ENCODE peak calls at places on chromosome 10, in four cellular contexts. One of them, this sample, is unnamed.

GRCh38 chr10:662686-663465 is 26.6 kb downstream of the DIP2C start:
- DNase-seq in left ventricle myocardium inferior: no peak
- DNase-seq in keratinocyte: no peak
- DNase-seq in heart left ventricle: no peak
- DNase-seq in this sample: no peak

GRCh38 chr10:133465191-133465949 is 11.6 kb downstream of the SCART1 start:
- DNase-seq in left ventricle myocardium inferior: no peak
- DNase-seq in keratinocyte: no peak
- DNase-seq in heart left ventricle: no peak
- DNase-seq in this sample: no peak

GRCh38 chr10:130771491-130771890 is 540.0 kb downstream of the TCERG1L start:
- DNase-seq in heart left ventricle: no peak
- DNase-seq in keratinocyte: no peak
- DNase-seq in left ventricle myocardium inferior: no peak
- DNase-seq in this sample: no peak

GRCh38 chr10:118844731-118845573 is 90.2 kb upstream of the CACUL1 start:
- DNase-seq in keratinocyte: no peak
- DNase-seq in heart left ventricle: no peak
- DNase-seq in left ventricle myocardium inferior: no peak
- DNase-seq in this sample: no peak

GRCh38 chr10:24156686-24157085 is 52.3 kb upstream of the KIAA1217 start:
- DNase-seq in heart left ventricle: no peak
- DNase-seq in left ventricle myocardium inferior: no peak
- DNase-seq in keratinocyte: no peak
- DNase-seq in this sample: no peak

GRCh38 chr10:61793760-61794713 is 107.5 kb upstream of the ARID5B start:
- DNase-seq in keratinocyte: no peak
- DNase-seq in heart left ventricle: no peak
- DNase-seq in left ventricle myocardium inferior: no peak
- DNase-seq in this sample: no peak

GRCh38 chr10:99694171-99694570 is 34.9 kb downstream of the ENTPD7 start:
- DNase-seq in heart left ventricle: no peak
- DNase-seq in keratinocyte: no peak
- DNase-seq in left ventricle myocardium inferior: no peak
- DNase-seq in this sample: no peak

GRCh38 chr10:131996508-131997365 is 15.0 kb upstream of the BNIP3 start:
- DNase-seq in left ventricle myocardium inferior: peak
- DNase-seq in keratinocyte: no peak
- DNase-seq in heart left ventricle: peak
- DNase-seq in this sample: no peak

GRCh38 chr10:79185796-79186374 is 117.1 kb downstream of the ZMIZ1 start:
- DNase-seq in heart left ventricle: no peak
- DNase-seq in keratinocyte: no peak
- DNase-seq in left ventricle myocardium inferior: no peak
- DNase-seq in this sample: peak

GRCh38 chr10:60394444-60394843 is 4.8 kb upstream of the ANK3 start:
- DNase-seq in heart left ventricle: no peak
- DNase-seq in keratinocyte: no peak
- DNase-seq in left ventricle myocardium inferior: no peak
- DNase-seq in this sample: no peak

GRCh38 chr10:49212783-49213182 is 24.6 kb upstream of the TMEM273 start:
- DNase-seq in keratinocyte: no peak
- DNase-seq in left ventricle myocardium inferior: no peak
- DNase-seq in heart left ventricle: no peak
- DNase-seq in this sample: no peak

GRCh38 chr10:60662917-60663614 is 115.2 kb upstream of the CDK1 start:
- DNase-seq in left ventricle myocardium inferior: no peak
- DNase-seq in keratinocyte: no peak
- DNase-seq in heart left ventricle: no peak
- DNase-seq in this sample: no peak

GRCh38 chr10:111231779-111232178 is 154.9 kb downstream of the ADRA2A start:
- DNase-seq in heart left ventricle: no peak
- DNase-seq in keratinocyte: no peak
- DNase-seq in left ventricle myocardium inferior: no peak
- DNase-seq in this sample: no peak

GRCh38 chr10:44234471-44234850 is 150.4 kb downstream of the CXCL12 start:
- DNase-seq in keratinocyte: no peak
- DNase-seq in heart left ventricle: peak
- DNase-seq in left ventricle myocardium inferior: no peak
- DNase-seq in this sample: no peak

GRCh38 chr10:112959207-112959838 is 9.3 kb downstream of the TCF7L2 start:
- DNase-seq in heart left ventricle: no peak
- DNase-seq in keratinocyte: no peak
- DNase-seq in left ventricle myocardium inferior: no peak
- DNase-seq in this sample: no peak

GRCh38 chr10:97279121-97279815 is 13.2 kb downstream of the ARHGAP19 start:
- DNase-seq in left ventricle myocardium inferior: no peak
- DNase-seq in heart left ventricle: no peak
- DNase-seq in keratinocyte: no peak
- DNase-seq in this sample: no peak

GRCh38 chr10:103507235-103508191 is 14.0 kb downstream of the NEURL1 start:
- DNase-seq in keratinocyte: no peak
- DNase-seq in heart left ventricle: no peak
- DNase-seq in left ventricle myocardium inferior: no peak
- DNase-seq in this sample: no peak

GRCh38 chr10:6649903-6650302 is 69.8 kb upstream of the PRKCQ start:
- DNase-seq in left ventricle myocardium inferior: no peak
- DNase-seq in heart left ventricle: no peak
- DNase-seq in keratinocyte: no peak
- DNase-seq in this sample: no peak

GRCh38 chr10:125473138-125473793 is 209.7 kb downstream of the TEX36 start:
- DNase-seq in left ventricle myocardium inferior: no peak
- DNase-seq in heart left ventricle: no peak
- DNase-seq in keratinocyte: no peak
- DNase-seq in this sample: no peak

GRCh38 chr10:3683560-3683959 is 101.4 kb downstream of the KLF6 start:
- DNase-seq in keratinocyte: no peak
- DNase-seq in left ventricle myocardium inferior: no peak
- DNase-seq in heart left ventricle: no peak
- DNase-seq in this sample: no peak

GRCh38 chr10:121313119-121313858 is 285.0 kb downstream of the FGFR2 start:
- DNase-seq in heart left ventricle: no peak
- DNase-seq in left ventricle myocardium inferior: no peak
- DNase-seq in keratinocyte: peak
- DNase-seq in this sample: no peak

GRCh38 chr10:124995605-124996004 is 53.7 kb downstream of the ZRANB1 start:
- DNase-seq in keratinocyte: no peak
- DNase-seq in heart left ventricle: no peak
- DNase-seq in left ventricle myocardium inferior: no peak
- DNase-seq in this sample: no peak

GRCh38 chr10:24519950-24520349 is 203.7 kb downstream of the ARHGAP21 start:
- DNase-seq in left ventricle myocardium inferior: no peak
- DNase-seq in keratinocyte: no peak
- DNase-seq in heart left ventricle: no peak
- DNase-seq in this sample: no peak

GRCh38 chr10:129467346-129468119 is 492 bp downstream of the MGMT start:
- DNase-seq in heart left ventricle: no peak
- DNase-seq in keratinocyte: no peak
- DNase-seq in left ventricle myocardium inferior: no peak
- DNase-seq in this sample: no peak

DNA sequence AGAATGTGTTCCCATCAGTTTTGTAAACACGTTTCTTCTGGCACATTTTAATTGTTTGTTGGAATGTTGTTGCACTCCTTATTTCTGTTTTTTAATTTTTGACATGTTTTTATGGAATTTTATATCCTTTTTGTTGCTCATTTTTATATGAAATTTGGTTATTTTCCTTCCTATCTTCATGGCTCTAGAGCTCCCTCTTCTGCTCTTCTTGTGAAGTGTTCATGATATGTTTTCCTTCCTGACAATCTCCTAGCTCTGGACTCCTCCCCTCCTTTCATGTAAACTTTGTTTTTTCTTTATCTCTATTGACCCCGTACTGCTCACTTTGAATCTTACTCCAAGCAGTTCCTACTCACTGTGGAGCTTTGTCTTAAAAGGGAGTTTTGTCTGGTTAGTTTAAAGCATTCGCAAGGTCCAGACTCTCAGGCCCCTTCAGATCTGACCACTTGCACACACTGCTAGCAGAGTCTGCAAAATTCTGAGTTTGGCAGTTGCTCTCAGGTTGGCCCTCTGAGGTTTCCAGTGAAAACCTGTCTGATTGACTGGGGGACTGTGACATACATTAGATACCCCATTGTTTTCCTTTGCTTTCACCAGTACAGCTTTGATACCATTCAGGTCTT is 149.4 kb downstream of the XPNPEP1 start:
- DNase-seq in left ventricle myocardium inferior: no peak
- DNase-seq in keratinocyte: no peak
- DNase-seq in heart left ventricle: no peak
- DNase-seq in this sample: no peak
- TF ChIP-seq CTCF in left ventricle myocardium inferior: peak
- TF ChIP-seq CTCF in keratinocyte: peak
- TF ChIP-seq CTCF in heart left ventricle: no peak
- TF ChIP-seq CTCF in this sample: peak

GRCh38 chr10:90652519-90652918 is 205.3 kb downstream of the HTR7 start:
- DNase-seq in left ventricle myocardium inferior: no peak
- DNase-seq in keratinocyte: no peak
- DNase-seq in heart left ventricle: no peak
- DNase-seq in this sample: no peak
- TF ChIP-seq CTCF in left ventricle myocardium inferior: peak
- TF ChIP-seq CTCF in keratinocyte: peak
- TF ChIP-seq CTCF in heart left ventricle: no peak
- TF ChIP-seq CTCF in this sample: no peak

GRCh38 chr10:13206546-13207443 is 27.4 kb downstream of the UCMA start:
- DNase-seq in keratinocyte: no peak
- DNase-seq in left ventricle myocardium inferior: no peak
- DNase-seq in heart left ventricle: no peak
- DNase-seq in this sample: no peak
- TF ChIP-seq CTCF in keratinocyte: peak
- TF ChIP-seq CTCF in left ventricle myocardium inferior: peak
- TF ChIP-seq CTCF in heart left ventricle: peak
- TF ChIP-seq CTCF in this sample: no peak

GRCh38 chr10:98397089-98397600 is 17.8 kb downstream of the PYROXD2 start:
- DNase-seq in keratinocyte: no peak
- DNase-seq in left ventricle myocardium inferior: no peak
- DNase-seq in heart left ventricle: no peak
- DNase-seq in this sample: no peak

GRCh38 chr10:98396096-98397053 is 18.6 kb downstream of the PYROXD2 start:
- DNase-seq in keratinocyte: no peak
- DNase-seq in left ventricle myocardium inferior: no peak
- DNase-seq in heart left ventricle: no peak
- DNase-seq in this sample: no peak

GRCh38 chr10:98391578-98391991 is 23.4 kb downstream of the PYROXD2 start:
- DNase-seq in keratinocyte: no peak
- DNase-seq in heart left ventricle: peak
- DNase-seq in left ventricle myocardium inferior: peak
- DNase-seq in this sample: no peak

GRCh38 chr10:98391065-98391464 is 23.9 kb downstream of the PYROXD2 start:
- DNase-seq in left ventricle myocardium inferior: no peak
- DNase-seq in keratinocyte: no peak
- DNase-seq in heart left ventricle: no peak
- DNase-seq in this sample: no peak

DNA sequence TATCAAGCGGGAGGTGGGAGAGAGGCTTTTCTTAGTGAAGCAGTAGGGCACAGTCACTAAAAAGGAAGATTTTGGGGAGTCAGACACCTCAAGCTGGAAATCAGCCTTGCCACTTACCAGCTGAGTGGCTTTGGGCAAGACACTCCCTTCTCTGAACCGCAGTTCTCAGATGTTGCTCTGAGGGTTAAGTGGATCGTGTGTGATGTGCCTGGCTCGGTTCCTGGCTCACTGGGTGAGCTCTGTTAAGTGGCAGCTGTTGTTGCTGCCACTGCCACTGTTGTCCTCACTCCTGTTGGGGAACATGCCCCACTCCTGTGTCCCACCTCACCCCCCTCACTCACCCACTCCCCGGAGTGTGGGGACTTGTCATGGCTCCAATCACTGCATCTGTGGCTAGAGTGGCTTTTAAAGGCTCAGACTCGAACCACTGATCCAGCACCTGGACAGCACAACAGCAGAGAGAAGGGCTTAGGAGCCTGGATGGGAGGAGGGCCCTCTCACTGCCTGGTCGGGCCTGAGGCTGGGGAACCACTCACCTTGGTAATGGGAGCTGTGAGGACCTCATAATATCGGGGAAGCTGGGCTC is 20.0 kb downstream of the PYROXD2 start:
- DNase-seq in heart left ventricle: no peak
- DNase-seq in left ventricle myocardium inferior: no peak
- DNase-seq in keratinocyte: no peak
- DNase-seq in this sample: no peak
- TF ChIP-seq CTCF in heart left ventricle: no peak
- TF ChIP-seq CTCF in left ventricle myocardium inferior: no peak
- TF ChIP-seq CTCF in keratinocyte: no peak
- TF ChIP-seq CTCF in this sample: no peak

GRCh38 chr10:19815478-19816419 is 483 bp upstream of the PLXDC2 start:
- DNase-seq in keratinocyte: no peak
- DNase-seq in heart left ventricle: peak
- DNase-seq in left ventricle myocardium inferior: peak
- DNase-seq in this sample: no peak

GRCh38 chr10:19815036-19815435 is 1.2 kb upstream of the PLXDC2 start:
- DNase-seq in heart left ventricle: no peak
- DNase-seq in left ventricle myocardium inferior: no peak
- DNase-seq in keratinocyte: no peak
- DNase-seq in this sample: no peak

GRCh38 chr10:19819419-19820033 is 3.3 kb downstream of the PLXDC2 start:
- DNase-seq in heart left ventricle: no peak
- DNase-seq in left ventricle myocardium inferior: no peak
- DNase-seq in keratinocyte: no peak
- DNase-seq in this sample: no peak

GRCh38 chr10:19816420-19817250 is at the start of gene PLXDC2:
- DNase-seq in keratinocyte: no peak
- DNase-seq in heart left ventricle: peak
- DNase-seq in left ventricle myocardium inferior: peak
- DNase-seq in this sample: no peak

GRCh38 chr10:19817251-19818046 is 1.2 kb downstream of the PLXDC2 start:
- DNase-seq in keratinocyte: no peak
- DNase-seq in left ventricle myocardium inferior: no peak
- DNase-seq in heart left ventricle: no peak
- DNase-seq in this sample: no peak
- TF ChIP-seq CTCF in keratinocyte: peak
- TF ChIP-seq CTCF in left ventricle myocardium inferior: no peak
- TF ChIP-seq CTCF in heart left ventricle: no peak
- TF ChIP-seq CTCF in this sample: no peak

GRCh38 chr10:35223016-35223415 is 96.4 kb downstream of the CREM start:
- DNase-seq in left ventricle myocardium inferior: no peak
- DNase-seq in heart left ventricle: no peak
- DNase-seq in keratinocyte: no peak
- DNase-seq in this sample: no peak
- TF ChIP-seq CTCF in left ventricle myocardium inferior: no peak
- TF ChIP-seq CTCF in heart left ventricle: no peak
- TF ChIP-seq CTCF in keratinocyte: no peak
- TF ChIP-seq CTCF in this sample: no peak

DNA sequence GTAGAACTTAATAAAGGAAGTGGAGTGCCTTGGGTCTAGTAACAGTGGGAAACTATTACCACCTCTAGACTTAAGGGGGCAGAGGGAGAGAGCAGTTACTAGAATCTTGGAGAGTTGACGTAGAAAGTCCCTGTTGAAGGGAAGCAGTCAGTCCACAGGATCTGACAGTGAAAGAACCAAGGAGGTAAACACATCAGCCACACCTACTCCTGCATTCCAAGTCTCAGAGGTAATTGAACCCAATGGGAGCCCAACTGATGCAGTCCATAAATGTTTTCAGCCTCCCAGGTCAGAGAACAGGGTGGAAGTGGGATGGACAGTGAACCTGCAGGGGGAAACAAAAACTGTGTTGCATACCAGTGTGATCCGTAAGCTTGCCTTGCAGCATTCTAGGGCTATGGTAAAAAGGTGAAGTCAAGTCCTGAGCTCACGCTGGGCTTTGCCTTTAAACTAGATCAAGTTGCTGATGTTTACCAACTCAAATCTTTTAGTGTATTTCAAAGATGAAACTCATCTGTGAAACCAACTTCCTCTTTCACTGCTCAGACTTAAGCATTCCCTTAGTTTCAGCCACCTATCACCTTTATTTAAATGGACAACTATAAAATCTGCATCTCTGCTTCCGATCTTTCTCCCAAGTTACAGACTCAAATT is 57.2 kb downstream of the SLC16A12 start:
- DNase-seq in heart left ventricle: no peak
- DNase-seq in keratinocyte: no peak
- DNase-seq in left ventricle myocardium inferior: no peak
- DNase-seq in this sample: peak
- TF ChIP-seq CTCF in heart left ventricle: no peak
- TF ChIP-seq CTCF in keratinocyte: no peak
- TF ChIP-seq CTCF in left ventricle myocardium inferior: no peak
- TF ChIP-seq CTCF in this sample: no peak

This sample was measured in Calu3.